ENCODE peak calls at places on chromosomes 12 and 14, in eight cellular contexts. C is hepatocyte; S is BJ; K is prostate gland; V is GM23338; U is HCT116; N is AG10803; O is CD8-positive, alpha-beta memory T cell. A is an unnamed sample.
A peak's percentile ranks its signal among the peaks of the same experiment; 100 is the strongest.

GRCh38 chr14:96252323-96253052 is 3.5 kb upstream of the BDKRB1 start:
- DNase-seq in C (no peak), S (no peak), K (no peak), V (no peak), U (no peak), N (peak; percentile 68), O (no peak), A (no peak)

GRCh38 chr14:71372411-71372838 is 465.2 kb downstream of the PCNX1 start:
- DNase-seq in C (peak; percentile 22), S (no peak), K (peak; percentile 16), V (no peak), U (no peak), N (peak; percentile 82), O (no peak), A (no peak)

GRCh38 chr14:101191882-101192660 is 288.5 kb upstream of the RTL1 start:
- DNase-seq in C (no peak), S (no peak), K (no peak), V (no peak), U (no peak), N (no peak), O (no peak), A (peak; percentile 22)

GRCh38 chr14:24074625-24075484 is 3.5 kb downstream of the CPNE6 start:
- DNase-seq in C (no peak), S (no peak), K (no peak), V (no peak), U (no peak), N (no peak), O (no peak), A (no peak)

GRCh38 chr14:21071225-21072041 is 1.3 kb downstream of the ARHGEF40 start:
- DNase-seq in C (peak; percentile 93), S (peak; percentile 71), K (peak; percentile 48), V (peak; percentile 94), U (no peak), N (peak; percentile 96), O (peak; percentile 39), A (peak; percentile 97)

GRCh38 chr12:65824314-65824563 is at the start of gene HMGA2:
- DNase-seq in C (peak; percentile 79), S (no peak), K (no peak), V (no peak), U (peak; percentile 78), N (peak; percentile 72), O (no peak), A (no peak)

GRCh38 chr14:63295231-63295685 is 23.5 kb downstream of the GPHB5 start:
- DNase-seq in C (no peak), S (no peak), K (no peak), V (no peak), U (no peak), N (no peak), O (no peak), A (no peak)

GRCh38 chr12:19434538-19434937 is 4.8 kb upstream of the AEBP2 start:
- DNase-seq in C (no peak), S (no peak), K (no peak), V (no peak), U (no peak), N (no peak), O (no peak), A (no peak)

GRCh38 chr12:86254399-86255107 is 1.6 kb downstream of the MGAT4C start:
- DNase-seq in C (no peak), S (no peak), K (no peak), V (no peak), U (no peak), N (no peak), O (no peak), A (no peak)

GRCh38 chr12:68038650-68039049 is 49.4 kb downstream of the IFNG-AS1 start:
- DNase-seq in C (no peak), S (no peak), K (no peak), V (no peak), U (no peak), N (no peak), O (no peak), A (no peak)

GRCh38 chr12:68229956-68230355 is 4.3 kb upstream of the IL26 start:
- DNase-seq in C (no peak), S (no peak), K (no peak), V (no peak), U (no peak), N (no peak), O (no peak), A (no peak)

GRCh38 chr12:10753066-10753465 is 29.9 kb upstream of the YBX3 start:
- DNase-seq in C (peak; percentile 10), S (peak; percentile 26), K (no peak), V (no peak), U (no peak), N (peak; percentile 63), O (no peak), A (no peak)

GRCh38 chr14:43765474-43765873 is 741.6 kb downstream of the FSCB start:
- DNase-seq in C (no peak), S (no peak), K (no peak), V (no peak), U (no peak), N (no peak), O (no peak), A (no peak)

GRCh38 chr12:4069046-4070010 is 196.1 kb upstream of the PARP11 start:
- DNase-seq in C (peak; percentile 40), S (no peak), K (no peak), V (no peak), U (no peak), N (no peak), O (no peak), A (no peak)

GRCh38 chr12:5063149-5063548 is 19.5 kb downstream of the KCNA5 start:
- DNase-seq in C (no peak), S (no peak), K (no peak), V (no peak), U (no peak), N (no peak), O (no peak), A (no peak)

GRCh38 chr12:51262758-51263177 is 7.4 kb downstream of the SMAGP start:
- DNase-seq in C (no peak), S (no peak), K (peak; percentile 37), V (peak; percentile 84), U (peak; percentile 84), N (peak; percentile 51), O (no peak), A (peak; percentile 67)

GRCh38 chr14:102645746-102646440 is 53.4 kb downstream of the RCOR1 start:
- DNase-seq in C (no peak), S (no peak), K (no peak), V (no peak), U (no peak), N (peak; percentile 18), O (no peak), A (no peak)

GRCh38 chr12:71661977-71662522 is 1.6 kb downstream of the ZFC3H1 start:
- DNase-seq in C (no peak), S (no peak), K (no peak), V (no peak), U (no peak), N (peak; percentile 53), O (no peak), A (no peak)

GRCh38 chr14:68487805-68488590 is 304.9 kb downstream of the ZFP36L1 start:
- DNase-seq in C (no peak), S (no peak), K (no peak), V (no peak), U (no peak), N (peak; percentile 53), O (no peak), A (no peak)
- H3K4me3 ChIP-seq in C (no peak overlapping the region), S (no peak overlapping the region), K (no peak overlapping the region), V (no peak overlapping the region), U (no peak overlapping the region), N (no peak overlapping the region), O (no peak overlapping the region), A (no peak overlapping the region)

GRCh38 chr12:111597731-111598636 is 1.1 kb downstream of the ATXN2 start:
- DNase-seq in C (peak; percentile 63), S (no peak), K (peak; percentile 30), V (peak; percentile 70), U (no peak), N (no peak), O (peak; percentile 8), A (peak; percentile 83)
- H3K4me3 ChIP-seq in C (peak overlapping the region; percentile 94), S (peak overlapping the region; percentile 99), K (peak overlapping the region; percentile 97), V (peak overlapping the region; percentile 84), U (peak overlapping the region; percentile 70), N (peak overlapping the region; percentile 89), O (peak overlapping the region; percentile 59), A (peak overlapping the region; percentile 89)

GRCh38 chr12:45987339-45987726 is 3.0 kb downstream of the SCAF11 start:
- DNase-seq in C (no peak), S (no peak), K (no peak), V (no peak), U (no peak), N (no peak), O (no peak), A (no peak)

GRCh38 chr12:45989857-45990467 is 412 bp downstream of the SCAF11 start:
- DNase-seq in C (peak; percentile 76), S (no peak), K (peak; percentile 60), V (peak; percentile 50), U (peak; percentile 19), N (peak; percentile 52), O (peak; percentile 34), A (no peak)

GRCh38 chr12:45989277-45989856 is 1.0 kb downstream of the SCAF11 start:
- DNase-seq in C (no peak), S (no peak), K (no peak), V (peak; percentile 49), U (peak; percentile 28), N (no peak), O (peak; percentile 25), A (no peak)

GRCh38 chr12:45988259-45988658 is 2.1 kb downstream of the SCAF11 start:
- DNase-seq in C (no peak), S (no peak), K (no peak), V (no peak), U (no peak), N (peak; percentile 40), O (no peak), A (no peak)

DNA sequence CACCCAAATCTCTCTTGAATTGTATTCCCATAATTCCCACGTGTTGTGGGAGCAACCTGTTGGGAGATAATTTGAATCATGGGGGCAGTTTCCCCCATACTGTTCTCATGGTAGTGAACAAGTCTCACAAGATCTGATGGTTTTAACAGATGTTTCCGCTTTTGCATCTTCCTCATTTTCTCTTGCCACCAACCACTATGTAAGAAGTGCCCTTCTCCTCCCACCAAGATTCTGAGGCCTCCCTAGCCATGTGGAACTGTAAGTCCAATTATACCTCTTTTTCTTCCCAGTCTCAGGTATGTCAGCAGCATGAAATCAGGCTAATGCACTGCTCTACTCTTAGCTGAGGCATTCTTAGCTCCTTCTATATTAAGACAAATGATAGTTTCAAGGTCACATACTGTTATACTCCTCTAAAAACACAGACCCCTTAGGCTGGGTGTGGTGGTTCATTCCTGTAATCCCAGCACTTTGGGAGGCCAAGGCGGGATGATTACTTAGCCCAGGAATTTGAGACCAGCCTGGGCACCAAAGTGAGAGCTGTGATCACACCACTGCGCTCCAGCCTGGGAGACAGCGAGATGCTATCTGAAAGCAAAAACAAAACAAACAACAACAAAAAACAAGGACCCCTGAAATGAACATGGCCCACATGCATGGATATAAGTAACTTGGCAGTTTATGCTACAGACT is 3.6 kb downstream of the SCAF11 start:
- DNase-seq in C (no peak), S (no peak), K (no peak), V (no peak), U (no peak), N (no peak), O (no peak), A (no peak)
- H3K4me3 ChIP-seq in C (no peak overlapping the region), S (no peak overlapping the region), K (no peak overlapping the region), V (no peak overlapping the region), U (no peak overlapping the region), N (no peak overlapping the region), O (no peak overlapping the region), A (no peak overlapping the region)

DNA sequence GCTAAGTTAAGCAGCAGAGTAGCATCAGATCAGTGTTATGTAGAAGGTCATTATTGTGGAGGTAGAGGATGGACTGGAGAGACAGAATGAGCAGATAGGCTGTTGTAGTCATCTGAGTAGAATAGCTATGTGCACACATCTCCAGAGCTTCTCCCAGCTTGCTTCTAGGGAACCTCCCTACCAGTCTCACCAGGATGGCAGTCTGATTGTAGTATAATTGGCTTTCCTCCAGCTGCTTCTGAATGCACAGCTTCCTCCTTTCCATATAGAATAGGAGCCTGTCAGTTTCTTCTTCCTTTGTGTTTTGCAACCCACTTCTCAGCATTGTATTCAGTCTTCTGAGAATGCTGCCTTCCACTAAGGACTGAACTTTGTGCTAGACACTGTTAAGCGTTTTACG is 2.1 kb upstream of the CSAD start:
- DNase-seq in C (no peak), S (no peak), K (no peak), V (no peak), U (no peak), N (no peak), O (no peak), A (no peak)
- H3K4me3 ChIP-seq in C (no peak overlapping the region), S (no peak overlapping the region), K (peak overlapping the region; percentile 5), V (no peak overlapping the region), U (no peak overlapping the region), N (no peak overlapping the region), O (no peak overlapping the region), A (no peak overlapping the region)

A was measured in H7.